ENCODE peak calls at places on chromosome 18, in four cellular contexts. W is naive B cell; Z is GM12864; Y is stimulated activated CD8-positive, alpha-beta memory T cell treated with anti-CD3 and anti-CD28 coated beads, Interleukin-7, amount 100 ng/mL, for 24 hours. P is an unnamed sample.

GRCh38 chr18:65768379-65768778 is 17.6 kb downstream of the CDH7 start:
- DNase-seq in Y (no peak), Z (no peak), W (no peak), P (no peak)

GRCh38 chr18:31506024-31506742 is 8.2 kb downstream of the DSG2 start:
- DNase-seq in W (no peak), Z (no peak), Y (no peak), P (no peak)

GRCh38 chr18:11146238-11146946 is 3.0 kb downstream of the PIEZO2 start:
- DNase-seq in Y (no peak), Z (no peak), W (no peak), P (no peak)

GRCh38 chr18:34494359-34494696 is 215.8 kb upstream of the DTNA start:
- DNase-seq in Y (no peak), W (no peak), Z (no peak), P (no peak)

GRCh38 chr18:68699043-68699442 is 15.9 kb downstream of the TMX3 start:
- DNase-seq in Y (no peak), W (no peak), Z (no peak), P (no peak)

GRCh38 chr18:25284861-25285574 is 66.9 kb downstream of the ZNF521 start:
- DNase-seq in Y (no peak), Z (no peak), W (no peak), P (no peak)

GRCh38 chr18:1503847-1504246 is 599.2 kb downstream of the ADCYAP1 start:
- DNase-seq in Z (no peak), Y (no peak), W (no peak), P (no peak)

GRCh38 chr18:79439201-79440023 is 43.7 kb downstream of the NFATC1 start:
- DNase-seq in Z (no peak), W (no peak), Y (no peak), P (no peak)

GRCh38 chr18:8283901-8284585 is 325.2 kb upstream of the RAB12 start:
- DNase-seq in Z (no peak), Y (no peak), W (no peak), P (no peak)

GRCh38 chr18:26119246-26119645 is 14.4 kb upstream of the PSMA8 start:
- DNase-seq in W (no peak), Y (no peak), Z (no peak), P (no peak)

GRCh38 chr18:21205695-21206094 is 36.3 kb upstream of the GREB1L start:
- DNase-seq in Z (no peak), Y (no peak), W (no peak), P (no peak)

GRCh38 chr18:55018602-55019001 is 59.3 kb upstream of the CCDC68 start:
- DNase-seq in W (no peak), Y (no peak), Z (no peak), P (no peak)

GRCh38 chr18:70491734-70492348 is 203.0 kb downstream of the SOCS6 start:
- DNase-seq in W (no peak), Z (peak), Y (peak), P (peak)

GRCh38 chr18:48010264-48010663 is 79.8 kb upstream of the SMAD2 start:
- DNase-seq in W (no peak), Y (no peak), Z (no peak), P (no peak)